ENCODE peak calls at places on chromosomes 1 and 21, in nine cellular contexts. Y is T follicular helper cell; B is NCI-H146; F is occipital lobe; P is GM20000; R is stimulated activated CD8-positive, alpha-beta memory T cell treated with anti-CD3 and anti-CD28 coated beads, Interleukin-4, amount 100 ng/mL, for 24 hours; I is adrenal gland; T is AG08395; L is stimulated activated CD4-positive, alpha-beta T cell treated with anti-CD3 and anti-CD28 coated beads, Interleukin-4, amount 100 ng/mL, for 4 hours. D is an unnamed sample.

GRCh38 chr1:27489973-27490741 is at the start of gene WASF2:
- DNase-seq in Y (peak), B (peak), F (peak), P (peak), R (peak), I (peak), T (peak), L (peak), D (peak)

GRCh38 chr1:68470388-68470970 is 20.7 kb upstream of the RPE65 start:
- DNase-seq in Y (no peak), B (no peak), F (no peak), P (no peak), R (no peak), I (no peak), T (peak), L (no peak), D (no peak)

GRCh38 chr1:226109829-226110248 is 47.3 kb downstream of the H3-3A start:
- DNase-seq in Y (peak), B (peak), F (peak), P (peak), R (peak), I (peak), T (peak), L (peak), D (no peak)

GRCh38 chr1:244863491-244864252 is 671 bp downstream of the HNRNPU start:
- DNase-seq in Y (no peak), B (peak), F (peak), P (peak), R (peak), I (peak), T (no peak), L (peak), D (peak)

GRCh38 chr1:231480008-231480407 is 48.5 kb upstream of the TSNAX start:
- DNase-seq in Y (no peak), B (no peak), F (no peak), P (no peak), R (no peak), I (no peak), T (no peak), L (no peak), D (no peak)

GRCh38 chr1:17631410-17631809 is 91.9 kb downstream of the ARHGEF10L start:
- DNase-seq in Y (no peak), B (no peak), F (no peak), P (no peak), R (no peak), I (no peak), T (no peak), L (no peak), D (no peak)

GRCh38 chr1:244730934-244731434 is 78.1 kb downstream of the DESI2 start:
- DNase-seq in Y (no peak), B (no peak), F (no peak), P (no peak), R (no peak), I (no peak), T (no peak), L (no peak), D (no peak)

GRCh38 chr1:119348941-119349340 is 19.6 kb upstream of the HAO2 start:
- DNase-seq in Y (no peak), B (no peak), F (no peak), P (no peak), R (no peak), I (no peak), T (no peak), L (no peak), D (no peak)

GRCh38 chr21:38742580-38743260 is 63.0 kb upstream of the ETS2 start:
- DNase-seq in Y (no peak), B (no peak), F (no peak), P (no peak), R (no peak), I (no peak), T (no peak), L (no peak), D (no peak)

GRCh38 chr1:244965182-244965581 is 100.8 kb upstream of the HNRNPU start:
- DNase-seq in Y (no peak), B (no peak), F (no peak), P (no peak), R (no peak), I (no peak), T (no peak), L (no peak), D (no peak)

GRCh38 chr1:178692564-178693327 is 32.3 kb upstream of the RALGPS2 start:
- DNase-seq in Y (no peak), B (no peak), F (no peak), P (no peak), R (no peak), I (no peak), T (no peak), L (no peak), D (no peak)

GRCh38 chr1:238458924-238459323 is 568.2 kb upstream of the ZP4 start:
- DNase-seq in Y (no peak), B (no peak), F (no peak), P (no peak), R (no peak), I (no peak), T (no peak), L (no peak), D (no peak)

GRCh38 chr1:22112505-22112904 is 30.4 kb downstream of the WNT4 start:
- DNase-seq in Y (no peak), B (no peak), F (no peak), P (no peak), R (no peak), I (no peak), T (no peak), L (no peak), D (no peak)

GRCh38 chr1:67843746-67844145 is 10.5 kb upstream of the GNG12 start:
- DNase-seq in Y (no peak), B (no peak), F (no peak), P (no peak), R (no peak), I (no peak), T (no peak), L (no peak), D (no peak)

GRCh38 chr1:230423261-230423660 is 2.9 kb downstream of the PGBD5 start:
- DNase-seq in Y (no peak), B (no peak), F (no peak), P (no peak), R (no peak), I (no peak), T (no peak), L (no peak), D (peak)

GRCh38 chr1:3652538-3653285 is 396 bp downstream of the TP73 start:
- DNase-seq in Y (no peak), B (peak), F (no peak), P (no peak), R (no peak), I (no peak), T (no peak), L (no peak), D (no peak)

GRCh38 chr1:225435957-225436392 is 8.1 kb upstream of the LBR start:
- DNase-seq in Y (no peak), B (no peak), F (no peak), P (no peak), R (no peak), I (no peak), T (no peak), L (no peak), D (no peak)

GRCh38 chr1:12014141-12014981 is 4.9 kb upstream of the MIIP start:
- DNase-seq in Y (no peak), B (no peak), F (no peak), P (no peak), R (no peak), I (no peak), T (peak), L (no peak), D (no peak)

GRCh38 chr1:159854693-159855192 is 7.7 kb downstream of the VSIG8 start:
- DNase-seq in Y (peak), B (peak), F (peak), P (peak), R (peak), I (peak), T (peak), L (peak), D (no peak)

GRCh38 chr1:93695411-93696005 is 13.9 kb upstream of the BCAR3 start:
- DNase-seq in Y (no peak), B (no peak), F (no peak), P (no peak), R (no peak), I (no peak), T (no peak), L (no peak), D (no peak)

GRCh38 chr1:54163573-54163972 is 10.8 kb upstream of the CDCP2 start:
- DNase-seq in Y (no peak), B (no peak), F (no peak), P (no peak), R (no peak), I (no peak), T (no peak), L (no peak), D (no peak)

GRCh38 chr1:201645956-201646355 is 107.0 kb downstream of the NAV1 start:
- DNase-seq in Y (no peak), B (no peak), F (no peak), P (no peak), R (no peak), I (no peak), T (peak), L (no peak), D (no peak)

GRCh38 chr21:44766818-44767354 is 34.7 kb downstream of the UBE2G2 start:
- DNase-seq in Y (no peak), B (no peak), F (no peak), P (no peak), R (no peak), I (no peak), T (no peak), L (no peak), D (no peak)

GRCh38 chr1:112251766-112252506 is 144.1 kb upstream of the CTTNBP2NL start:
- DNase-seq in Y (no peak), B (no peak), F (no peak), P (no peak), R (no peak), I (no peak), T (peak), L (no peak), D (no peak)

GRCh38 chr1:243364866-243365265 is 109.0 kb downstream of the SDCCAG8 start:
- DNase-seq in Y (no peak), B (no peak), F (no peak), P (no peak), R (no peak), I (no peak), T (no peak), L (no peak), D (no peak)

GRCh38 chr1:21865943-21866628 is 54.0 kb downstream of the LDLRAD2 start:
- DNase-seq in Y (no peak), B (peak), F (no peak), P (peak), R (no peak), I (no peak), T (no peak), L (no peak), D (no peak)

GRCh38 chr1:29821605-29822004 is 585.3 kb downstream of the PTPRU start:
- DNase-seq in Y (no peak), B (no peak), F (no peak), P (no peak), R (no peak), I (no peak), T (no peak), L (no peak), D (peak)

GRCh38 chr1:46487818-46488218 is 1.8 kb upstream of the DMBX1 start:
- DNase-seq in Y (no peak), B (no peak), F (no peak), P (no peak), R (no peak), I (no peak), T (no peak), L (no peak), D (no peak)

GRCh38 chr1:185534806-185535205 is 199.4 kb upstream of the HMCN1 start:
- DNase-seq in Y (no peak), B (peak), F (no peak), P (no peak), R (no peak), I (peak), T (no peak), L (no peak), D (no peak)

D was measured in vagina.